ENCODE peak calls at places on chromosome 19, in five cellular contexts. One of them, this sample, is unnamed.

GRCh38 chr19:55692681-55693081 is 17.7 kb downstream of the EPN1 start:
- DNase-seq in AG04450: no peak
- DNase-seq in brain microvascular endothelial cell: no peak
- DNase-seq in HAP-1: no peak
- DNase-seq in stimulated activated CD4-positive, alpha-beta T cell treated with anti-CD3 and anti-CD28 coated beads, Interleukin-2, amount 100 ng/mL, for 48 hours: no peak
- DNase-seq in this sample: no peak

GRCh38 chr19:29687244-29687896 is 22.1 kb downstream of the PLEKHF1 start:
- DNase-seq in AG04450: peak
- DNase-seq in brain microvascular endothelial cell: peak
- DNase-seq in HAP-1: no peak
- DNase-seq in stimulated activated CD4-positive, alpha-beta T cell treated with anti-CD3 and anti-CD28 coated beads, Interleukin-2, amount 100 ng/mL, for 48 hours: no peak
- DNase-seq in this sample: peak

GRCh38 chr19:54211214-54211613 is 10.6 kb downstream of the RPS9 start:
- DNase-seq in AG04450: no peak
- DNase-seq in brain microvascular endothelial cell: no peak
- DNase-seq in HAP-1: no peak
- DNase-seq in stimulated activated CD4-positive, alpha-beta T cell treated with anti-CD3 and anti-CD28 coated beads, Interleukin-2, amount 100 ng/mL, for 48 hours: no peak
- DNase-seq in this sample: no peak

GRCh38 chr19:2315121-2315817 is 7.3 kb upstream of the LINGO3 start:
- DNase-seq in AG04450: no peak
- DNase-seq in brain microvascular endothelial cell: no peak
- DNase-seq in HAP-1: no peak
- DNase-seq in stimulated activated CD4-positive, alpha-beta T cell treated with anti-CD3 and anti-CD28 coated beads, Interleukin-2, amount 100 ng/mL, for 48 hours: no peak
- DNase-seq in this sample: no peak

GRCh38 chr19:11581740-11582139 is 4.3 kb upstream of the ACP5 start:
- DNase-seq in AG04450: no peak
- DNase-seq in brain microvascular endothelial cell: peak
- DNase-seq in HAP-1: no peak
- DNase-seq in stimulated activated CD4-positive, alpha-beta T cell treated with anti-CD3 and anti-CD28 coated beads, Interleukin-2, amount 100 ng/mL, for 48 hours: no peak
- DNase-seq in this sample: no peak

GRCh38 chr19:7808108-7808507 is 21.9 kb upstream of the EVI5L start:
- DNase-seq in AG04450: no peak
- DNase-seq in brain microvascular endothelial cell: no peak
- DNase-seq in HAP-1: no peak
- DNase-seq in stimulated activated CD4-positive, alpha-beta T cell treated with anti-CD3 and anti-CD28 coated beads, Interleukin-2, amount 100 ng/mL, for 48 hours: no peak
- DNase-seq in this sample: peak

GRCh38 chr19:984165-984967 is at the start of gene WDR18:
- DNase-seq in AG04450: peak
- DNase-seq in brain microvascular endothelial cell: peak
- DNase-seq in HAP-1: peak
- DNase-seq in stimulated activated CD4-positive, alpha-beta T cell treated with anti-CD3 and anti-CD28 coated beads, Interleukin-2, amount 100 ng/mL, for 48 hours: peak
- DNase-seq in this sample: peak

GRCh38 chr19:4675346-4675745 is 5.2 kb upstream of the MYDGF start:
- DNase-seq in AG04450: no peak
- DNase-seq in brain microvascular endothelial cell: no peak
- DNase-seq in HAP-1: no peak
- DNase-seq in stimulated activated CD4-positive, alpha-beta T cell treated with anti-CD3 and anti-CD28 coated beads, Interleukin-2, amount 100 ng/mL, for 48 hours: no peak
- DNase-seq in this sample: no peak

GRCh38 chr19:16470541-16470910 is 1.2 kb downstream of the EPS15L1 start:
- DNase-seq in AG04450: no peak
- DNase-seq in brain microvascular endothelial cell: no peak
- DNase-seq in HAP-1: no peak
- DNase-seq in stimulated activated CD4-positive, alpha-beta T cell treated with anti-CD3 and anti-CD28 coated beads, Interleukin-2, amount 100 ng/mL, for 48 hours: no peak
- DNase-seq in this sample: no peak

GRCh38 chr19:10283301-10283733 is 3.4 kb upstream of the ICAM4 start:
- DNase-seq in AG04450: no peak
- DNase-seq in brain microvascular endothelial cell: no peak
- DNase-seq in HAP-1: no peak
- DNase-seq in stimulated activated CD4-positive, alpha-beta T cell treated with anti-CD3 and anti-CD28 coated beads, Interleukin-2, amount 100 ng/mL, for 48 hours: no peak
- DNase-seq in this sample: no peak

GRCh38 chr19:3162418-3163229 is 15.9 kb upstream of the S1PR4 start:
- DNase-seq in AG04450: no peak
- DNase-seq in brain microvascular endothelial cell: no peak
- DNase-seq in HAP-1: peak
- DNase-seq in stimulated activated CD4-positive, alpha-beta T cell treated with anti-CD3 and anti-CD28 coated beads, Interleukin-2, amount 100 ng/mL, for 48 hours: no peak
- DNase-seq in this sample: no peak

GRCh38 chr19:33515921-33516320 is 5.7 kb downstream of the PEPD start:
- DNase-seq in AG04450: no peak
- DNase-seq in brain microvascular endothelial cell: no peak
- DNase-seq in HAP-1: no peak
- DNase-seq in stimulated activated CD4-positive, alpha-beta T cell treated with anti-CD3 and anti-CD28 coated beads, Interleukin-2, amount 100 ng/mL, for 48 hours: no peak
- DNase-seq in this sample: no peak

GRCh38 chr19:45828523-45828922 is 13.4 kb upstream of the RSPH6A start:
- DNase-seq in AG04450: no peak
- DNase-seq in brain microvascular endothelial cell: no peak
- DNase-seq in HAP-1: no peak
- DNase-seq in stimulated activated CD4-positive, alpha-beta T cell treated with anti-CD3 and anti-CD28 coated beads, Interleukin-2, amount 100 ng/mL, for 48 hours: no peak
- DNase-seq in this sample: no peak

GRCh38 chr19:12969292-12969988 is at the start of gene DAND5:
- DNase-seq in AG04450: no peak
- DNase-seq in brain microvascular endothelial cell: no peak
- DNase-seq in HAP-1: no peak
- DNase-seq in stimulated activated CD4-positive, alpha-beta T cell treated with anti-CD3 and anti-CD28 coated beads, Interleukin-2, amount 100 ng/mL, for 48 hours: no peak
- DNase-seq in this sample: no peak

GRCh38 chr19:40322951-40323615 is 25.1 kb downstream of the C19orf47 start:
- DNase-seq in AG04450: no peak
- DNase-seq in brain microvascular endothelial cell: peak
- DNase-seq in HAP-1: no peak
- DNase-seq in stimulated activated CD4-positive, alpha-beta T cell treated with anti-CD3 and anti-CD28 coated beads, Interleukin-2, amount 100 ng/mL, for 48 hours: no peak
- DNase-seq in this sample: peak

GRCh38 chr19:6481541-6482342 is at the start of gene DENND1C:
- DNase-seq in AG04450: no peak
- DNase-seq in brain microvascular endothelial cell: no peak
- DNase-seq in HAP-1: peak
- DNase-seq in stimulated activated CD4-positive, alpha-beta T cell treated with anti-CD3 and anti-CD28 coated beads, Interleukin-2, amount 100 ng/mL, for 48 hours: peak
- DNase-seq in this sample: no peak

GRCh38 chr19:1467512-1468273 is 11.3 kb downstream of the C19orf25 start:
- DNase-seq in AG04450: no peak
- DNase-seq in brain microvascular endothelial cell: no peak
- DNase-seq in HAP-1: no peak
- DNase-seq in stimulated activated CD4-positive, alpha-beta T cell treated with anti-CD3 and anti-CD28 coated beads, Interleukin-2, amount 100 ng/mL, for 48 hours: no peak
- DNase-seq in this sample: no peak

GRCh38 chr19:3115411-3115810 is 20.4 kb upstream of the GNA15 start:
- DNase-seq in AG04450: no peak
- DNase-seq in brain microvascular endothelial cell: no peak
- DNase-seq in HAP-1: no peak
- DNase-seq in stimulated activated CD4-positive, alpha-beta T cell treated with anti-CD3 and anti-CD28 coated beads, Interleukin-2, amount 100 ng/mL, for 48 hours: no peak
- DNase-seq in this sample: no peak

GRCh38 chr19:39398297-39398864 is 7.2 kb downstream of the MED29 start:
- DNase-seq in AG04450: no peak
- DNase-seq in brain microvascular endothelial cell: peak
- DNase-seq in HAP-1: no peak
- DNase-seq in stimulated activated CD4-positive, alpha-beta T cell treated with anti-CD3 and anti-CD28 coated beads, Interleukin-2, amount 100 ng/mL, for 48 hours: no peak
- DNase-seq in this sample: peak

GRCh38 chr19:41328818-41329220 is 18.8 kb downstream of the CCDC97 start:
- DNase-seq in AG04450: no peak
- DNase-seq in brain microvascular endothelial cell: no peak
- DNase-seq in HAP-1: no peak
- DNase-seq in stimulated activated CD4-positive, alpha-beta T cell treated with anti-CD3 and anti-CD28 coated beads, Interleukin-2, amount 100 ng/mL, for 48 hours: no peak
- DNase-seq in this sample: peak

GRCh38 chr19:13665125-13665903 is 99.0 kb upstream of the MRI1 start:
- DNase-seq in AG04450: no peak
- DNase-seq in brain microvascular endothelial cell: no peak
- DNase-seq in HAP-1: no peak
- DNase-seq in stimulated activated CD4-positive, alpha-beta T cell treated with anti-CD3 and anti-CD28 coated beads, Interleukin-2, amount 100 ng/mL, for 48 hours: no peak
- DNase-seq in this sample: no peak

GRCh38 chr19:15265849-15266248 is 33.6 kb upstream of the EPHX3 start:
- DNase-seq in AG04450: peak
- DNase-seq in brain microvascular endothelial cell: peak
- DNase-seq in HAP-1: no peak
- DNase-seq in stimulated activated CD4-positive, alpha-beta T cell treated with anti-CD3 and anti-CD28 coated beads, Interleukin-2, amount 100 ng/mL, for 48 hours: no peak
- DNase-seq in this sample: no peak

GRCh38 chr19:48558018-48558684 is 6.2 kb downstream of the SULT2B1 start:
- DNase-seq in AG04450: no peak
- DNase-seq in brain microvascular endothelial cell: peak
- DNase-seq in HAP-1: peak
- DNase-seq in stimulated activated CD4-positive, alpha-beta T cell treated with anti-CD3 and anti-CD28 coated beads, Interleukin-2, amount 100 ng/mL, for 48 hours: no peak
- DNase-seq in this sample: peak

GRCh38 chr19:46466536-46467199 is 4.7 kb downstream of the PNMA8A start:
- DNase-seq in AG04450: peak
- DNase-seq in brain microvascular endothelial cell: peak
- DNase-seq in HAP-1: no peak
- DNase-seq in stimulated activated CD4-positive, alpha-beta T cell treated with anti-CD3 and anti-CD28 coated beads, Interleukin-2, amount 100 ng/mL, for 48 hours: no peak
- DNase-seq in this sample: no peak

GRCh38 chr19:46924874-46925547 is 64.2 kb downstream of the ARHGAP35 start:
- DNase-seq in AG04450: no peak
- DNase-seq in brain microvascular endothelial cell: no peak
- DNase-seq in HAP-1: no peak
- DNase-seq in stimulated activated CD4-positive, alpha-beta T cell treated with anti-CD3 and anti-CD28 coated beads, Interleukin-2, amount 100 ng/mL, for 48 hours: no peak
- DNase-seq in this sample: peak

GRCh38 chr19:34639491-34640085 is 37.4 kb downstream of the SCGB2B2 start:
- DNase-seq in AG04450: peak
- DNase-seq in brain microvascular endothelial cell: peak
- DNase-seq in HAP-1: peak
- DNase-seq in stimulated activated CD4-positive, alpha-beta T cell treated with anti-CD3 and anti-CD28 coated beads, Interleukin-2, amount 100 ng/mL, for 48 hours: peak
- DNase-seq in this sample: peak

GRCh38 chr19:50870417-50871089 is 2.7 kb upstream of the KLK2 start:
- DNase-seq in AG04450: no peak
- DNase-seq in brain microvascular endothelial cell: no peak
- DNase-seq in HAP-1: peak
- DNase-seq in stimulated activated CD4-positive, alpha-beta T cell treated with anti-CD3 and anti-CD28 coated beads, Interleukin-2, amount 100 ng/mL, for 48 hours: peak
- DNase-seq in this sample: peak

GRCh38 chr19:4068058-4068966 is 1.6 kb upstream of the ZBTB7A start:
- DNase-seq in AG04450: no peak
- DNase-seq in brain microvascular endothelial cell: no peak
- DNase-seq in HAP-1: no peak
- DNase-seq in stimulated activated CD4-positive, alpha-beta T cell treated with anti-CD3 and anti-CD28 coated beads, Interleukin-2, amount 100 ng/mL, for 48 hours: no peak
- DNase-seq in this sample: no peak

GRCh38 chr19:55579766-55580621 is 654 bp downstream of the ZNF579 start:
- DNase-seq in AG04450: no peak
- DNase-seq in brain microvascular endothelial cell: no peak
- DNase-seq in HAP-1: peak
- DNase-seq in stimulated activated CD4-positive, alpha-beta T cell treated with anti-CD3 and anti-CD28 coated beads, Interleukin-2, amount 100 ng/mL, for 48 hours: no peak
- DNase-seq in this sample: no peak

GRCh38 chr19:18344546-18344945 is 4.1 kb downstream of the PGPEP1 start:
- DNase-seq in AG04450: no peak
- DNase-seq in brain microvascular endothelial cell: no peak
- DNase-seq in HAP-1: no peak
- DNase-seq in stimulated activated CD4-positive, alpha-beta T cell treated with anti-CD3 and anti-CD28 coated beads, Interleukin-2, amount 100 ng/mL, for 48 hours: no peak
- DNase-seq in this sample: no peak

GRCh38 chr19:1070931-1071791 is 4.2 kb downstream of the ARHGAP45 start:
- DNase-seq in AG04450: no peak
- DNase-seq in brain microvascular endothelial cell: no peak
- DNase-seq in HAP-1: no peak
- DNase-seq in stimulated activated CD4-positive, alpha-beta T cell treated with anti-CD3 and anti-CD28 coated beads, Interleukin-2, amount 100 ng/mL, for 48 hours: no peak
- DNase-seq in this sample: no peak

GRCh38 chr19:43078311-43078710 is 4.2 kb downstream of the PSG2 start:
- DNase-seq in AG04450: peak
- DNase-seq in brain microvascular endothelial cell: peak
- DNase-seq in HAP-1: no peak
- DNase-seq in stimulated activated CD4-positive, alpha-beta T cell treated with anti-CD3 and anti-CD28 coated beads, Interleukin-2, amount 100 ng/mL, for 48 hours: no peak
- DNase-seq in this sample: peak

GRCh38 chr19:13281567-13282291 is 131.5 kb downstream of the IER2 start:
- DNase-seq in AG04450: no peak
- DNase-seq in brain microvascular endothelial cell: no peak
- DNase-seq in HAP-1: no peak
- DNase-seq in stimulated activated CD4-positive, alpha-beta T cell treated with anti-CD3 and anti-CD28 coated beads, Interleukin-2, amount 100 ng/mL, for 48 hours: no peak
- DNase-seq in this sample: no peak

GRCh38 chr19:14577885-14578427 is 4.9 kb upstream of the CLEC17A start:
- DNase-seq in AG04450: no peak
- DNase-seq in brain microvascular endothelial cell: no peak
- DNase-seq in HAP-1: peak
- DNase-seq in stimulated activated CD4-positive, alpha-beta T cell treated with anti-CD3 and anti-CD28 coated beads, Interleukin-2, amount 100 ng/mL, for 48 hours: no peak
- DNase-seq in this sample: peak

GRCh38 chr19:40217921-40218890 is at the start of gene TTC9B:
- DNase-seq in AG04450: no peak
- DNase-seq in brain microvascular endothelial cell: no peak
- DNase-seq in HAP-1: peak
- DNase-seq in stimulated activated CD4-positive, alpha-beta T cell treated with anti-CD3 and anti-CD28 coated beads, Interleukin-2, amount 100 ng/mL, for 48 hours: peak
- DNase-seq in this sample: no peak

GRCh38 chr19:8036438-8037099 is 16.0 kb upstream of the CCL25 start:
- DNase-seq in AG04450: no peak
- DNase-seq in brain microvascular endothelial cell: no peak
- DNase-seq in HAP-1: no peak
- DNase-seq in stimulated activated CD4-positive, alpha-beta T cell treated with anti-CD3 and anti-CD28 coated beads, Interleukin-2, amount 100 ng/mL, for 48 hours: no peak
- DNase-seq in this sample: no peak

GRCh38 chr19:36225219-36225892 is 10.4 kb downstream of the ZNF146 start:
- DNase-seq in AG04450: peak
- DNase-seq in brain microvascular endothelial cell: no peak
- DNase-seq in HAP-1: no peak
- DNase-seq in stimulated activated CD4-positive, alpha-beta T cell treated with anti-CD3 and anti-CD28 coated beads, Interleukin-2, amount 100 ng/mL, for 48 hours: no peak
- DNase-seq in this sample: no peak